ENCODE peak calls at places on chromosomes 12 and 14, in five cellular contexts. E, X, F, K and T are unnamed samples.

GRCh38 chr12:76383988-76384387 is 35.8 kb upstream of the BBS10 start:
- DNase-seq in K (no peak), F (no peak), E (no peak), X (no peak), T (no peak)

GRCh38 chr14:105885561-105886320 is 359.4 kb downstream of the TMEM121 start:
- DNase-seq in F (no peak), E (no peak), X (peak; percentile 36), K (peak; percentile 35), T (no peak)

GRCh38 chr14:22289570-22289969 is 299.5 kb downstream of the DAD1 start:
- DNase-seq in F (no peak), K (no peak), E (no peak), X (no peak), T (no peak)

GRCh38 chr12:2290091-2290490 is 237.3 kb downstream of the CACNA1C start:
- DNase-seq in F (no peak), E (no peak), X (no peak), K (no peak), T (no peak)

GRCh38 chr12:84727964-84728363 is 184.6 kb downstream of the SLC6A15 start:
- DNase-seq in X (no peak), E (no peak), F (no peak), K (no peak), T (no peak)

GRCh38 chr12:13124661-13125505 is 21.4 kb upstream of the GSG1 start:
- DNase-seq in K (no peak), F (no peak), X (no peak), E (no peak), T (no peak)

GRCh38 chr14:79638647-79639266 is 572.5 kb downstream of the DIO2 start:
- DNase-seq in X (no peak), F (no peak), E (no peak), K (no peak), T (no peak)

GRCh38 chr12:94149781-94150482 is 1.6 kb downstream of the PLXNC1 start:
- DNase-seq in E (no peak), X (peak; percentile 72), K (no peak), F (no peak), T (no peak)

GRCh38 chr12:58395470-58395869 is 454.1 kb downstream of the ATP23 start:
- DNase-seq in F (peak; percentile 26), X (no peak), K (no peak), E (no peak), T (no peak)

GRCh38 chr12:71216725-71217579 is 59.2 kb upstream of the TSPAN8 start:
- DNase-seq in K (no peak), X (no peak), F (peak; percentile 55), E (peak; percentile 16), T (no peak)

GRCh38 chr14:92495041-92495440 is 18.5 kb upstream of the RIN3 start:
- DNase-seq in F (no peak), X (no peak), K (no peak), E (no peak), T (no peak)

GRCh38 chr12:109385339-109386078 is 37.8 kb downstream of the MYO1H start:
- DNase-seq in F (peak; percentile 51), E (peak; percentile 19), K (no peak), X (peak; percentile 48), T (no peak)

GRCh38 chr14:104388631-104389325 is 190.8 kb upstream of the C14orf180 start:
- DNase-seq in F (no peak), K (no peak), X (no peak), E (no peak), T (no peak)

GRCh38 chr14:71532790-71533189 is 399.4 kb upstream of the RGS6 start:
- DNase-seq in E (no peak), K (no peak), F (no peak), X (no peak), T (no peak)

GRCh38 chr12:80264891-80265290 is 165.6 kb downstream of the OTOGL start:
- DNase-seq in F (no peak), X (no peak), K (no peak), E (no peak), T (no peak)

GRCh38 chr14:20711275-20712069 is 22.9 kb downstream of the ANG start:
- DNase-seq in F (no peak), K (no peak), E (no peak), X (no peak), T (no peak)

GRCh38 chr12:99386907-99387306 is 260.6 kb upstream of the GARIN6 start:
- DNase-seq in E (no peak), K (no peak), X (no peak), F (peak; percentile 28), T (no peak)

GRCh38 chr14:53951661-53952265 is 4.9 kb downstream of the BMP4 start:
- DNase-seq in F (no peak), K (no peak), E (no peak), X (peak; percentile 49), T (no peak)

GRCh38 chr14:53953828-53954550 is 2.6 kb downstream of the BMP4 start:
- DNase-seq in F (no peak), X (peak; percentile 71), E (peak; percentile 38), K (peak; percentile 59), T (no peak)

GRCh38 chr14:53954551-53955233 is 1.9 kb downstream of the BMP4 start:
- DNase-seq in F (no peak), E (peak; percentile 30), X (peak; percentile 57), K (no peak), T (no peak)

GRCh38 chr14:53952533-53952932 is 4.1 kb downstream of the BMP4 start:
- DNase-seq in X (no peak), F (no peak), K (no peak), E (peak; percentile 48), T (no peak)

GRCh38 chr14:53953002-53953827 is 3.4 kb downstream of the BMP4 start:
- DNase-seq in F (no peak), X (peak; percentile 91), E (peak; percentile 80), K (peak; percentile 92), T (no peak)
- H3K4me3 ChIP-seq in F (peak overlapping the region; percentile 94), X (peak overlapping the region; percentile 72), E (peak overlapping the region; percentile 43), K (peak overlapping the region; percentile 66), T (peak overlapping the region; percentile 53)

GRCh38 chr12:19624401-19624930 is 185.2 kb downstream of the AEBP2 start:
- DNase-seq in X (no peak), F (no peak), E (no peak), K (no peak), T (no peak)
- H3K27me3 ChIP-seq in X (no peaks in the 10 kb centered on the region), F (no peaks in the 10 kb centered on the region), E (no peaks in the 10 kb centered on the region), K (no peaks in the 10 kb centered on the region), T (no peaks in the 10 kb centered on the region)

DNA sequence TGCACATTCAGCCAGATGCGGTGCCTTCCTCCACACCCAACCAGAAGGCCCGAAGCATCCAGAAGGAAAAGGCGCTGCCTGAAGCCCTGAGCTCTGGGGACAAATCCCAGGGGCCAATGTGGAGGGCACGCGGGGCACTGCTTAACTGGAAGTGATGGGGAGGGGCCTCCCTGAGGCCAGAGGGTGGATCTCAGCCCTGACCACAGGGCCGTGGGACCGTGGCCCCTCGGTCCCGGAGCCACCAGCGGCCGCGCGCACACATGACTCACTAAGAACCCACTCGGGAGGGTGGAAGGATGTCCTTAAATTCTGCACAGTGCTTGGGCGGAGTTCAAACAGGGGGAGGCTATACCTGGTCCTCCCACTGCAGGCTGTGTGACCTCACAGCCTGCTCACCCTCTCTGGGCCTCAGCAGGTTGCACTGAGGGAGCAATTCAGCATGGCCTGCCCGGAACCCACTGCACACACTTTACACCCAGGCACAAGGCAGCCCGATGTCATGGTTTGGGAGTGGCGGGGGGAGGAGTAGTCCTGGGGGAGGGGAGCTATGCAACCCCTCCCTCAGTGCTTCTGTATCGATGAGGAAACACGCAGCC is 89.5 kb downstream of the RFLNA start:
- DNase-seq in F (no peak), K (no peak), E (no peak), X (no peak), T (no peak)
- H3K27ac ChIP-seq in F (no peak overlapping the region), K (no peak overlapping the region), E (peak overlapping the region; percentile 49), X (no peak overlapping the region), T (no peak overlapping the region)

DNA sequence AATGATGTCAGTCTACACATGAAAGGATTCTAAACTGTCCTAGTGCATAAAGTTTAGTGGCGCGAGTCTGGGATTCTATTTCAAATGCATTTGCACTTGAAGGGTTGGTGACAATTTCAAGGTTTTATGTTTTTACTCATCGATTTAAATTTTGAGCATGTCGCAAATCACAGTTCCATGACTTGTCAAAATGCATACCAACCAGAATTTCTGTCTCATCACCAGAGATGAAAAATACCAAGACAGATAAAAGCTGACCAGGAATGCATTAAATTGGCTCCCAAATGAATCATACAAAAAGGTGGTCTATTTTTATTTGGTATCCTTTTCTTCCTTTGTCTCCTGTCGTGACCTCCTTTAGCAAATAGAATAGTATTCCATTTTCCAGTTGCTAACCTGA is 25.2 kb downstream of the TMEM30B start:
- DNase-seq in X (no peak), F (no peak), E (no peak), K (no peak), T (no peak)
- H3K4me3 ChIP-seq in X (no peak overlapping the region), F (no peak overlapping the region), E (no peak overlapping the region), K (no peak overlapping the region), T (no peak overlapping the region)

GRCh38 chr14:64860039-64860438 is 19.7 kb downstream of the SPTB start:
- DNase-seq in E (no peak), K (no peak), X (no peak), F (no peak), T (no peak)
- H3K27me3 ChIP-seq in E (no peaks in the 10 kb centered on the region), K (no peaks in the 10 kb centered on the region), X (no peaks in the 10 kb centered on the region), F (peaks cover 3% of the 10 kb centered on the region), T (no peaks in the 10 kb centered on the region)

DNA sequence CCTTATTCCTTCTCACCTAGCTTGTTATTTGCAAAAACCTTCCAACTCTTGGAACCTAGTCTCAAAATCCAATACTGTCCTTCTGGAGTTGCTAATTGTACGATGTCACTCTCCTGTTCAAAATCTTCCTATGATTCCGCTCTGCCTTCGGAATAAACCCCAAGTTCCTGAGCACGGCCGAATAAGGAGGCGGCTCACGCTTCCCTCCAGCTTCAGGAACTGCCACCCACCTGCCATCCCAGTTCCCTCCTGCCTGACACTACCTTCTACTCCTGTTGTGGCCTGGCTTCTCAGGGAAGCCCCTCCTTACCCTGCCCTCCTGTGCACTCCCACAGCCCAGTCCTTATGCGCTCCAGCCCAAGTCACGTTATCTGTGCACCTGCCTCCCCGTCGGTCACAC is 73.2 kb downstream of the SETD3 start:
- DNase-seq in X (no peak), K (no peak), E (no peak), F (no peak), T (no peak)
- H3K27ac ChIP-seq in X (no peak overlapping the region), K (no peak overlapping the region), E (no peak overlapping the region), F (no peak overlapping the region), T (no peak overlapping the region)

GRCh38 chr12:119668315-119668651 is 350 bp downstream of the PRKAB1 start:
- DNase-seq in F (no peak), X (no peak), E (no peak), K (no peak), T (no peak)

GRCh38 chr12:119671070-119671469 is 3.1 kb downstream of the PRKAB1 start:
- DNase-seq in F (no peak), X (no peak), K (no peak), E (no peak), T (no peak)

GRCh38 chr12:119667577-119668314 is at the start of gene PRKAB1:
- DNase-seq in K (peak; percentile 98), F (peak; percentile 96), E (peak; percentile 84), X (peak; percentile 97), T (peak; percentile 79)

GRCh38 chr12:119672194-119672593 is 4.3 kb downstream of the PRKAB1 start:
- DNase-seq in E (no peak), K (no peak), X (no peak), F (no peak), T (no peak)

GRCh38 chr12:119669744-119670472 is 2.0 kb downstream of the PRKAB1 start:
- DNase-seq in X (no peak), E (no peak), K (no peak), F (no peak), T (no peak)
- H3K4me3 ChIP-seq in X (no peak overlapping the region), E (no peak overlapping the region), K (peak overlapping the region; percentile 97), F (no peak overlapping the region), T (peak overlapping the region; percentile 87)